ENCODE peak calls at places on chromosomes 3 and 15, in eight cellular contexts. W is Peyer's patch, U is NCI-H1694 treated with DMSO at 0.1 percent for 48 hours, C is H4, T is AG10803, I is HS-27A, N is nucleus accumbens, A is activated T-cell treated with anti-CD3 and anti-CD28 coated beads for 24 hours. M is an unnamed sample.

GRCh38 chr15:74585857-74586256 is 29.8 kb upstream of the CLK3 start:
- DNase-seq in W (no peak), U (no peak), C (no peak), T (no peak), I (no peak), N (no peak), A (no peak), M (no peak)

GRCh38 chr15:35450492-35450891 is 95.5 kb downstream of the DPH6 start:
- DNase-seq in W (no peak), U (no peak), C (no peak), T (peak), I (no peak), N (no peak), A (no peak), M (no peak)

GRCh38 chr3:149435936-149436885 is 38.3 kb upstream of the TM4SF4 start:
- DNase-seq in W (no peak), U (no peak), C (peak), T (peak), I (no peak), N (no peak), A (no peak), M (no peak)

GRCh38 chr3:63635186-63635585 is 17.3 kb upstream of the SNTN start:
- DNase-seq in W (no peak), U (no peak), C (no peak), T (no peak), I (no peak), N (no peak), A (no peak), M (no peak)

GRCh38 chr3:183188895-183189462 is 26.4 kb upstream of the LAMP3 start:
- DNase-seq in W (peak), U (no peak), C (peak), T (no peak), I (no peak), N (peak), A (no peak), M (peak)

GRCh38 chr3:117439812-117440211 is 730.2 kb downstream of the TUSC7 start:
- DNase-seq in W (no peak), U (peak), C (no peak), T (peak), I (peak), N (peak), A (no peak), M (peak)

GRCh38 chr15:40941528-40942336 is 11.5 kb upstream of the CHAC1 start:
- DNase-seq in W (peak), U (peak), C (peak), T (peak), I (peak), N (peak), A (peak), M (peak)

GRCh38 chr3:65093641-65094040 is 405.8 kb upstream of the ADAMTS9 start:
- DNase-seq in W (no peak), U (no peak), C (no peak), T (no peak), I (no peak), N (no peak), A (no peak), M (no peak)